ENCODE peak calls at places on chromosomes 13 and 19, in six cellular contexts. U is activated T-cell treated with anti-CD3 and anti-CD28 coated beads for 24 hours; W is stimulated activated CD8-positive, alpha-beta memory T cell treated with anti-CD3 and anti-CD28 coated beads, Interleukin-12 subunit alpha, Interleukin-12 subunit beta, amount 100 ng/mL, for 1 hour; Y is nucleus accumbens; C is SW 1271; B is astrocyte of the hippocampus. E is an unnamed sample.

GRCh38 chr19:36547001-36547732 is 19.1 kb upstream of the ZNF260 start:
- DNase-seq in U (no peak), W (no peak), Y (no peak), C (no peak), B (peak), E (peak)

GRCh38 chr13:33725340-33725739 is 92.6 kb upstream of the RFC3 start:
- DNase-seq in U (no peak), W (no peak), Y (no peak), C (no peak), B (no peak), E (no peak)

GRCh38 chr19:48627211-48627864 is 8.0 kb downstream of the SPHK2 start:
- DNase-seq in U (no peak), W (no peak), Y (no peak), C (no peak), B (no peak), E (peak)

GRCh38 chr13:56352356-56352755 is 788.4 kb upstream of the PRR20A start:
- DNase-seq in U (no peak), W (no peak), Y (no peak), C (no peak), B (peak), E (peak)

GRCh38 chr13:40189885-40190655 is 476.4 kb downstream of the FOXO1 start:
- DNase-seq in U (no peak), W (no peak), Y (peak), C (no peak), B (no peak), E (no peak)

GRCh38 chr13:106650690-106651205 is 82.8 kb upstream of the ARGLU1 start:
- DNase-seq in U (no peak), W (no peak), Y (no peak), C (no peak), B (peak), E (no peak)

GRCh38 chr13:64801768-64802167 is 2428.4 kb downstream of the PCDH9 start:
- DNase-seq in U (no peak), W (no peak), Y (no peak), C (no peak), B (no peak), E (no peak)

GRCh38 chr13:51822106-51822840 is 18.3 kb upstream of the DHRS12 start:
- DNase-seq in U (no peak), W (no peak), Y (no peak), C (no peak), B (no peak), E (no peak)

GRCh38 chr13:44976949-44977583 is 12.2 kb downstream of the NUFIP1 start:
- DNase-seq in U (no peak), W (no peak), Y (no peak), C (no peak), B (no peak), E (no peak)

GRCh38 chr19:2462635-2463421 is 6.1 kb upstream of the LMNB2 start:
- DNase-seq in U (no peak), W (no peak), Y (peak), C (peak), B (peak), E (peak)

GRCh38 chr19:35030257-35031071 is at the start of gene SCN1B:
- DNase-seq in U (peak), W (peak), Y (no peak), C (peak), B (peak), E (peak)

GRCh38 chr19:33289261-33289660 is 13.1 kb downstream of the CEBPA start:
- DNase-seq in U (no peak), W (no peak), Y (no peak), C (no peak), B (no peak), E (no peak)